ENCODE peak calls at places on chromosomes 16 and 17, in six cellular contexts. M is AG04450, S is small intestine, B is heart left ventricle, G is upper lobe of right lung, X is tibial artery. T is an unnamed sample.

GRCh38 chr16:86926695-86927094 is 348.3 kb downstream of the FOXL1 start:
- DNase-seq in B (no peak), M (no peak), G (no peak), S (no peak), X (no peak), T (no peak)

GRCh38 chr16:69057400-69058378 is 47.8 kb upstream of the HAS3 start:
- DNase-seq in G (no peak), S (no peak), M (no peak), B (no peak), X (no peak), T (no peak)

GRCh38 chr17:35731239-35731931 is at the start of gene RASL10B:
- DNase-seq in M (no peak), X (peak; percentile 74), B (peak; percentile 58), S (peak; percentile 61), G (peak; percentile 82), T (peak; percentile 79)

GRCh38 chr16:58105619-58106018 is 23.6 kb downstream of the CFAP20 start:
- DNase-seq in X (no peak), S (no peak), G (peak; percentile 9), M (no peak), B (no peak), T (no peak)

GRCh38 chr16:17155936-17156335 is 314.8 kb downstream of the XYLT1 start:
- DNase-seq in X (no peak), B (no peak), G (no peak), M (no peak), S (no peak), T (no peak)

GRCh38 chr17:74354123-74354522 is 7.5 kb downstream of the BTBD17 start:
- DNase-seq in G (peak; percentile 79), X (no peak), B (no peak), M (no peak), S (peak; percentile 41), T (no peak)

GRCh38 chr17:48045270-48046001 is 2.7 kb upstream of the NFE2L1 start:
- DNase-seq in G (peak; percentile 37), S (no peak), X (no peak), M (no peak), B (no peak), T (no peak)

GRCh38 chr17:48068491-48068961 is 20.4 kb downstream of the NFE2L1 start:
- DNase-seq in G (no peak), S (peak; percentile 41), B (no peak), X (no peak), M (no peak), T (no peak)

GRCh38 chr17:19327039-19327776 is 35.3 kb downstream of the B9D1 start:
- DNase-seq in G (peak; percentile 64), S (no peak), M (peak; percentile 51), X (peak; percentile 43), B (no peak), T (no peak)

GRCh38 chr17:7477392-7478275 is 1.8 kb downstream of the ZBTB4 start:
- DNase-seq in X (peak; percentile 85), G (peak; percentile 76), S (no peak), M (peak; percentile 85), B (peak; percentile 44), T (no peak)

GRCh38 chr16:69434066-69434465 is 9.6 kb downstream of the CYB5B start:
- DNase-seq in X (no peak), G (no peak), M (no peak), B (no peak), S (no peak), T (no peak)

GRCh38 chr17:63843387-63844292 is 1.2 kb upstream of the SMARCD2 start:
- DNase-seq in G (no peak), B (no peak), M (peak; percentile 44), S (peak; percentile 42), X (peak; percentile 88), T (no peak)

GRCh38 chr17:65559802-65560627 is 1.4 kb downstream of the AXIN2 start:
- DNase-seq in B (peak; percentile 38), X (no peak), S (no peak), M (no peak), G (peak; percentile 78), T (no peak)

DNA sequence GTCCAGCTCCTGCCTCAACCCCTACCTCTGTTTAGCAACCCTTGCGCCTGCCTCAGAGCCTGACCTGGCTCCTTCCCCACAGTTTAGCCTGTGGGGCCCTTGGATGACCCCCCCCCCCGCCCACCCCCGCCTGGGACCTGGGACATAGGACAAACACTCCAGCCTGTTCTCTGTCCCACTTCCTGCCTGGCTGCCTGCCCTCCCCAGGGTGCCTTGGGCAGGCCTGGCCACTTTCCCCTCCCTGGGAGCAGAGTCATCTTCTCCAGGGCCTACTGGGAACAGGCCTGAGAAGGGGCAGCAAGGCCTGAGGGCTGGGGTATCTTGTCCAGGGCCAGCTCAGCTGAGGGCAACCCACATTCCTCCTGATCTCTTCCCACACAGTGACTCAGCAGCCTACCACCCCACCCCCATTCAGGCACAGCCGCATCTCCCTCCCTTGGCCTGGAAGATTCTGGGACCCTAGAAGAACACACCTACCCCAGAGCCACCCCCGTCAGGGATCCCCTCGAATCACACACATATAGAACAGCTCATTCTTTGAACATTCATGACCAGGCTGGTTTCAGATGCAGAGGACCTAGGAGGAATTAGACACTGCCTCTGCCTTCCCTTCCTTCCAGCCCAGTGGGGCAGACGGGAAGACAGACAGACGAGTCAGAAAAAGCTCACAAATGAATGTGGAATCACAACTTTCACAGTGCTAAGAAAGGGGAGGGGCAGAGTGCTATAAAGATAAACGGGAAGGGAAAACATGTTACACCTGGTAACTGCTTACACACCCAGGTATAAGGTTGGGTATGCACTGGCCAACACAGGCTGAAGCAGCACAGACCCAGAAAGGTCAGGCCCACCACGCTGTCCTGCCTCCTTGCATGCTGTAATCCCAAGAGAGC is 6.0 kb downstream of the FHOD1 start:
- DNase-seq in B (peak; percentile 74), G (peak; percentile 93), S (peak; percentile 60), X (peak; percentile 87), M (peak; percentile 67), T (no peak)
- H3K4me3 ChIP-seq in B (no peak overlapping the region), G (no peak overlapping the region), S (no peak overlapping the region), X (no peak overlapping the region), M (no peak overlapping the region), T (no peak overlapping the region)

GRCh38 chr16:21301168-21301894 is 23.2 kb upstream of the CRYM start:
- DNase-seq in M (no peak), G (peak; percentile 88), S (peak; percentile 84), B (peak; percentile 65), X (peak; percentile 85), T (no peak)
- H3K27ac ChIP-seq in M (peak overlapping the region; percentile 59), G (peak overlapping the region; percentile 64), S (peak overlapping the region; percentile 78), B (peak overlapping the region; percentile 70), X (peak overlapping the region; percentile 70), T (no peak overlapping the region)

GRCh38 chr16:78474762-78475161 is 375.3 kb downstream of the WWOX start:
- DNase-seq in B (no peak), M (no peak), S (no peak), X (no peak), G (no peak), T (no peak)

GRCh38 chr16:78473031-78473699 is 373.7 kb downstream of the WWOX start:
- DNase-seq in G (no peak), B (no peak), X (no peak), M (no peak), S (no peak), T (no peak)

GRCh38 chr16:78464833-78465232 is 365.4 kb downstream of the WWOX start:
- DNase-seq in M (no peak), B (no peak), G (no peak), X (no peak), S (no peak), T (no peak)

GRCh38 chr16:78465730-78466129 is 366.3 kb downstream of the WWOX start:
- DNase-seq in G (no peak), M (no peak), B (no peak), S (no peak), X (no peak), T (no peak)

DNA sequence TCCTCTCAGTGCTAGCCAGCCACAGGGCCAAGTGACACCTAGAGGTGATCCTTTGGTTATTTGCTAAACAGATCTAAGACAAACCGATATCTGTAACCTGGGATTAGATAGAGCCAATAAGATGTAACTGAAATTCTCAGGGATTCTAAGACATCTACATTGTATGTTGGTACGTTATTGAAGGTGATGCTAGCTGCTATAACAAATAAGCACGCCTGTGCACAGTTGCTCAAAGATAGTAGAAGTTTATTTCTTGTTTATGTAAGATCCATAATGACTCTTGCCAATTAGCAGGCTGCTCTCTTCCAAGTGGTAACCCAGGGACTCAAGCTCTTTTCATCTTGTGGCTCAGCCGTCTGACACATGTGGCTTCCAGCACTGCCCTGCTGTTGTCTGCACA is 370.3 kb downstream of the WWOX start:
- DNase-seq in S (no peak), X (no peak), B (no peak), M (no peak), G (no peak), T (no peak)
- H3K4me3 ChIP-seq in S (no peak overlapping the region), X (no peak overlapping the region), B (no peak overlapping the region), M (no peak overlapping the region), G (no peak overlapping the region), T (no peak overlapping the region)

GRCh38 chr16:7351572-7351971 is 18.9 kb downstream of the RBFOX1 start:
- DNase-seq in B (no peak), X (no peak), S (no peak), M (no peak), G (no peak), T (no peak)
- H3K27ac ChIP-seq in B (no peak overlapping the region), X (no peak overlapping the region), S (no peak overlapping the region), M (no peak overlapping the region), G (no peak overlapping the region), T (no peak overlapping the region)

GRCh38 chr16:23754594-23755483 is at the start of gene CHP2:
- DNase-seq in B (peak; percentile 13), G (peak; percentile 64), S (peak; percentile 94), M (no peak), X (no peak), T (no peak)
- H3K4me3 ChIP-seq in B (peak within 1 kb of the TSS; percentile 38), G (peak within 1 kb of the TSS; percentile 25), S (peak within 1 kb of the TSS; percentile 87), M (no peak within 1 kb of the TSS), X (no peak within 1 kb of the TSS), T (peak within 1 kb of the TSS; percentile 58)

GRCh38 chr16:89332248-89333245 is 115.0 kb downstream of the ZNF778 start:
- DNase-seq in M (no peak), X (peak; percentile 55), B (no peak), S (no peak), G (peak; percentile 35), T (peak; percentile 37)
- H3K27ac ChIP-seq in M (no peak overlapping the region), X (no peak overlapping the region), B (no peak overlapping the region), S (no peak overlapping the region), G (no peak overlapping the region), T (no peak overlapping the region)

T was measured in dorsolateral prefrontal cortex.